ENCODE peak calls at places on chromosomes 2 and 18, in nine cellular contexts. F, J, B, L, Z, X, I, G and Y are unnamed samples.
A peak's percentile ranks its signal among the peaks of the same experiment; 100 is the strongest.

GRCh38 chr2:28698545-28698944 is 53.1 kb upstream of the PPP1CB start:
- DNase-seq in F (no peak), J (no peak), B (no peak), L (no peak), Z (no peak), X (no peak), I (no peak), G (no peak), Y (no peak)

GRCh38 chr2:78465707-78466106 is 559.8 kb upstream of the REG3G start:
- DNase-seq in F (no peak), J (no peak), B (no peak), L (no peak), Z (no peak), X (no peak), I (no peak), G (no peak), Y (no peak)

GRCh38 chr2:237894396-237894979 is 35.1 kb downstream of the RAMP1 start:
- DNase-seq in F (no peak), J (no peak), B (no peak), L (no peak), Z (no peak), X (no peak), I (no peak), G (no peak), Y (no peak)

GRCh38 chr2:134109246-134109645 is 144.6 kb upstream of the MGAT5 start:
- DNase-seq in F (no peak), J (no peak), B (no peak), L (no peak), Z (no peak), X (no peak), I (no peak), G (no peak), Y (no peak)

GRCh38 chr2:223944166-223944703 is 900 bp downstream of the WDFY1 start:
- DNase-seq in F (peak; percentile 37), J (peak; percentile 59), B (no peak), L (no peak), Z (no peak), X (no peak), I (no peak), G (peak; percentile 38), Y (peak; percentile 58)

GRCh38 chr2:70706026-70706795 is 61.8 kb downstream of the ADD2 start:
- DNase-seq in F (no peak), J (no peak), B (no peak), L (no peak), Z (no peak), X (no peak), I (no peak), G (no peak), Y (no peak)

GRCh38 chr2:112772322-112772721 is 7.9 kb upstream of the CKAP2L start:
- DNase-seq in F (no peak), J (no peak), B (no peak), L (no peak), Z (no peak), X (no peak), I (no peak), G (no peak), Y (no peak)

GRCh38 chr2:5290911-5291546 is 401.2 kb upstream of the SOX11 start:
- DNase-seq in F (no peak), J (no peak), B (no peak), L (no peak), Z (no peak), X (no peak), I (no peak), G (no peak), Y (no peak)

GRCh38 chr18:13136689-13137040 is 81.9 kb upstream of the LDLRAD4 start:
- DNase-seq in F (no peak), J (no peak), B (no peak), L (no peak), Z (no peak), X (no peak), I (no peak), G (peak; percentile 60), Y (no peak)

GRCh38 chr2:237873382-237873781 is 14.0 kb downstream of the RAMP1 start:
- DNase-seq in F (no peak), J (peak; percentile 46), B (no peak), L (no peak), Z (no peak), X (no peak), I (no peak), G (no peak), Y (no peak)

GRCh38 chr18:37505321-37505720 is 60.3 kb downstream of the CELF4 start:
- DNase-seq in F (no peak), J (no peak), B (no peak), L (no peak), Z (no peak), X (no peak), I (no peak), G (no peak), Y (no peak)

GRCh38 chr2:112724611-112725525 is 4.0 kb downstream of the NT5DC4 start:
- DNase-seq in F (peak; percentile 31), J (no peak), B (no peak), L (no peak), Z (no peak), X (no peak), I (no peak), G (peak; percentile 45), Y (no peak)

GRCh38 chr18:62106271-62106670 is 80.6 kb downstream of the PIGN start:
- DNase-seq in F (no peak), J (no peak), B (no peak), L (no peak), Z (no peak), X (no peak), I (no peak), G (no peak), Y (no peak)

GRCh38 chr2:240797500-240797895 is 22.5 kb downstream of the KIF1A start:
- DNase-seq in F (no peak), J (no peak), B (no peak), L (no peak), Z (no peak), X (no peak), I (no peak), G (no peak), Y (no peak)

GRCh38 chr18:51503351-51503750 is 305.9 kb upstream of the MEX3C start:
- DNase-seq in F (no peak), J (no peak), B (no peak), L (no peak), Z (no peak), X (no peak), I (no peak), G (no peak), Y (no peak)

GRCh38 chr18:37665346-37665745 is 99.7 kb upstream of the CELF4 start:
- DNase-seq in F (no peak), J (no peak), B (no peak), L (no peak), Z (no peak), X (no peak), I (no peak), G (no peak), Y (no peak)

GRCh38 chr2:69733338-69734039 is 8.4 kb upstream of the ANXA4 start:
- DNase-seq in F (no peak), J (no peak), B (no peak), L (no peak), Z (no peak), X (no peak), I (no peak), G (no peak), Y (no peak)

GRCh38 chr2:38017836-38018235 is 58.1 kb downstream of the CYP1B1 start:
- DNase-seq in F (no peak), J (no peak), B (no peak), L (no peak), Z (no peak), X (no peak), I (no peak), G (no peak), Y (no peak)

GRCh38 chr18:4544131-4544530 is 89.0 kb upstream of the DLGAP1 start:
- DNase-seq in F (no peak), J (no peak), B (no peak), L (no peak), Z (no peak), X (no peak), I (no peak), G (no peak), Y (no peak)

GRCh38 chr2:63643486-63643885 is 54.7 kb downstream of the MDH1 start:
- DNase-seq in F (no peak), J (no peak), B (no peak), L (no peak), Z (no peak), X (no peak), I (no peak), G (no peak), Y (no peak)